ENCODE peak calls at places on chromosome 11, in nine cellular contexts. P is psoas muscle; K is stimulated activated CD4-positive, alpha-beta T cell treated with anti-CD3 and anti-CD28 coated beads, Interleukin-2, amount 100 ng/mL, for 48 hours; J is NCI-H345; T is glutamatergic neuron; B is EL; W is GM18507; Q is Right ventricle myocardium superior; M is vagina. G is an unnamed sample.

GRCh38 chr11:65204646-65205601 is 23.2 kb downstream of the CAPN1 start:
- DNase-seq in W (peak), J (peak), M (no peak), K (peak), B (peak), P (peak), Q (no peak), T (peak), G (peak)

GRCh38 chr11:32267679-32268187 is 167.6 kb downstream of the WT1 start:
- DNase-seq in T (no peak), J (no peak), M (no peak), Q (no peak), P (no peak), W (no peak), K (no peak), B (no peak), G (no peak)

GRCh38 chr11:47571895-47572294 is 6.5 kb downstream of the PTPMT1 start:
- DNase-seq in W (no peak), B (peak), M (no peak), Q (no peak), K (no peak), J (no peak), T (no peak), P (no peak), G (peak)

GRCh38 chr11:69215784-69216415 is 60.2 kb downstream of the SMIM38 start:
- DNase-seq in M (peak), T (no peak), K (no peak), Q (no peak), W (no peak), B (peak), P (no peak), J (no peak), G (peak)

GRCh38 chr11:120184946-120185677 is 25.7 kb upstream of the OAF start:
- DNase-seq in P (peak), W (no peak), B (no peak), T (no peak), Q (peak), M (no peak), J (no peak), K (no peak), G (peak)

GRCh38 chr11:118565062-118565461 is 669 bp downstream of the IFT46 start:
- DNase-seq in K (no peak), M (no peak), P (peak), B (peak), J (no peak), Q (peak), W (no peak), T (no peak), G (no peak)

GRCh38 chr11:96054870-96055705 is 131.2 kb upstream of the MTMR2 start:
- DNase-seq in T (no peak), M (no peak), K (no peak), Q (no peak), W (no peak), P (no peak), J (peak), B (peak), G (peak)

GRCh38 chr11:71500601-71501021 is 26.5 kb upstream of the KRTAP5-7 start:
- DNase-seq in W (no peak), J (no peak), K (no peak), M (no peak), Q (peak), P (no peak), B (no peak), T (no peak), G (no peak)

GRCh38 chr11:113241190-113242051 is 73.0 kb upstream of the TTC12 start:
- DNase-seq in K (no peak), T (no peak), B (no peak), W (no peak), J (no peak), P (no peak), Q (no peak), M (no peak), G (no peak)

GRCh38 chr11:74902342-74902741 is 46.5 kb downstream of the XRRA1 start:
- DNase-seq in J (no peak), B (no peak), T (no peak), W (no peak), M (no peak), P (no peak), Q (no peak), K (no peak), G (no peak)

GRCh38 chr11:11148104-11148509 is 204.9 kb downstream of the CSNK2A3 start:
- DNase-seq in M (no peak), B (peak), Q (peak), T (no peak), J (no peak), P (peak), K (no peak), W (no peak), G (peak)

GRCh38 chr11:101458161-101458560 is 125.6 kb downstream of the TRPC6 start:
- DNase-seq in M (no peak), K (no peak), P (no peak), Q (no peak), B (peak), T (no peak), J (no peak), W (no peak), G (peak)

GRCh38 chr11:128467610-128468041 is 119.7 kb downstream of the ETS1 start:
- DNase-seq in M (no peak), J (no peak), K (no peak), T (no peak), P (peak), B (peak), W (no peak), Q (peak), G (peak)

GRCh38 chr11:75330279-75330678 is 21.2 kb downstream of the ARRB1 start:
- DNase-seq in M (no peak), Q (no peak), T (no peak), K (no peak), P (no peak), W (no peak), B (no peak), J (no peak), G (no peak)

GRCh38 chr11:65084598-65085375 is 765 bp downstream of the ZFPL1 start:
- DNase-seq in K (no peak), P (no peak), B (no peak), J (no peak), M (no peak), W (no peak), T (no peak), Q (no peak), G (no peak)

GRCh38 chr11:70862093-70862492 is 390.3 kb downstream of the SHANK2 start:
- DNase-seq in W (no peak), J (peak), B (no peak), P (peak), T (no peak), M (no peak), K (no peak), Q (no peak), G (no peak)